ENCODE peak calls at places on chromosome 3, in eight cellular contexts. A is HepG2, Z is A549, W is IMR-90, K is Peyer's patch, B is heart left ventricle, H is uterus, C is H1. T is an unnamed sample.

GRCh38 chr3:32045091-32045964 is 61.1 kb upstream of the GPD1L start:
- DNase-seq in A (peak), Z (peak), W (peak), K (no peak), B (peak), H (peak), C (no peak), T (no peak)

GRCh38 chr3:71389911-71390573 is 193.5 kb downstream of the FOXP1 start:
- DNase-seq in A (peak), Z (no peak), W (peak), K (peak), B (peak), H (peak), C (peak), T (no peak)

GRCh38 chr3:78717042-78717441 is 1050.8 kb downstream of the ROBO1 start:
- DNase-seq in A (no peak), Z (no peak), W (no peak), K (no peak), B (no peak), H (no peak), C (no peak), T (no peak)

GRCh38 chr3:188948658-188949400 is 222.9 kb upstream of the TPRG1 start:
- DNase-seq in A (peak), Z (peak), W (peak), K (no peak), B (no peak), H (peak), C (no peak), T (no peak)

GRCh38 chr3:14843321-14843720 is 24.6 kb downstream of the FGD5 start:
- DNase-seq in A (no peak), Z (no peak), W (no peak), K (no peak), B (no peak), H (no peak), C (no peak), T (no peak)

GRCh38 chr3:171791695-171792082 is 18.6 kb downstream of the PLD1 start:
- DNase-seq in A (peak), Z (no peak), W (peak), K (no peak), B (no peak), H (no peak), C (no peak), T (no peak)

GRCh38 chr3:171810278-171811058 is at the start of gene PLD1:
- DNase-seq in A (peak), Z (peak), W (peak), K (peak), B (peak), H (no peak), C (no peak), T (peak)

GRCh38 chr3:113441051-113441770 is at the start of gene CFAP44:
- DNase-seq in A (peak), Z (no peak), W (peak), K (peak), B (peak), H (peak), C (peak), T (peak)

DNA sequence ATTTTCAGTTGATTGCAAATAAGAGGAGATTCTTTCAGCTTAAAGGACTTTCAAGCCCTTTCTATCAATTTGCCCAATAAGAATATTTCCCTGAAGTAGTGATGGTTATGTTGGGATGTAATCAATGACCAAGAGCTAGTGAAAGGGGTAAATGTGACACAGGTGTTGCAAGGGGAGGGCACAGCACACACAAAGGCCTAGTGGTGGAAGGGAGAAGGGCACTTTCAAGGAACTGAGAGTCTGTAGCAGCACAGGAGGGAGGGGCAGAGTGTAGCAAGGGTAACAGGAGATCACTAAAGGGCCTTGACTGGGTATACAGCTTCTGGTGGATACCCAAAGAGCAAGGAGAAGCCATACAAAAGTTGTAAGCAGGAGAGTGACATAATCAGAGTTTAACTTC is 217.8 kb upstream of the ARHGEF26 start:
- DNase-seq in A (no peak), Z (no peak), W (no peak), K (no peak), B (no peak), H (no peak), C (no peak), T (no peak)
- TF ChIP-seq CTCF in A (no peak), Z (no peak), W (no peak), K (no peak), B (no peak), H (no peak), C (peak), T (no peak)

GRCh38 chr3:10315101-10315500 is 5.8 kb downstream of the SEC13 start:
- DNase-seq in A (no peak), Z (no peak), W (no peak), K (no peak), B (no peak), H (no peak), C (no peak), T (no peak)
- TF ChIP-seq POLR2A in A (no peak), Z (no peak), W (no peak), K (no peak), B (no peak), H (no peak), C (no peak), T (no peak)

GRCh38 chr3:111709645-111710044 is 114.5 kb upstream of the ZBED2 start:
- DNase-seq in A (no peak), Z (no peak), W (no peak), K (no peak), B (no peak), H (no peak), C (no peak), T (no peak)
- TF ChIP-seq CTCF in A (no peak), Z (no peak), W (no peak), K (no peak), B (no peak), H (no peak), C (no peak), T (no peak)

GRCh38 chr3:24521306-24522154 is 26.9 kb upstream of the THRB start:
- DNase-seq in A (peak), Z (peak), W (no peak), K (peak), B (peak), H (peak), C (no peak), T (peak)
- TF ChIP-seq POLR2A in A (peak), Z (no peak), W (no peak), K (no peak), B (no peak), H (no peak), C (no peak), T (no peak)

DNA sequence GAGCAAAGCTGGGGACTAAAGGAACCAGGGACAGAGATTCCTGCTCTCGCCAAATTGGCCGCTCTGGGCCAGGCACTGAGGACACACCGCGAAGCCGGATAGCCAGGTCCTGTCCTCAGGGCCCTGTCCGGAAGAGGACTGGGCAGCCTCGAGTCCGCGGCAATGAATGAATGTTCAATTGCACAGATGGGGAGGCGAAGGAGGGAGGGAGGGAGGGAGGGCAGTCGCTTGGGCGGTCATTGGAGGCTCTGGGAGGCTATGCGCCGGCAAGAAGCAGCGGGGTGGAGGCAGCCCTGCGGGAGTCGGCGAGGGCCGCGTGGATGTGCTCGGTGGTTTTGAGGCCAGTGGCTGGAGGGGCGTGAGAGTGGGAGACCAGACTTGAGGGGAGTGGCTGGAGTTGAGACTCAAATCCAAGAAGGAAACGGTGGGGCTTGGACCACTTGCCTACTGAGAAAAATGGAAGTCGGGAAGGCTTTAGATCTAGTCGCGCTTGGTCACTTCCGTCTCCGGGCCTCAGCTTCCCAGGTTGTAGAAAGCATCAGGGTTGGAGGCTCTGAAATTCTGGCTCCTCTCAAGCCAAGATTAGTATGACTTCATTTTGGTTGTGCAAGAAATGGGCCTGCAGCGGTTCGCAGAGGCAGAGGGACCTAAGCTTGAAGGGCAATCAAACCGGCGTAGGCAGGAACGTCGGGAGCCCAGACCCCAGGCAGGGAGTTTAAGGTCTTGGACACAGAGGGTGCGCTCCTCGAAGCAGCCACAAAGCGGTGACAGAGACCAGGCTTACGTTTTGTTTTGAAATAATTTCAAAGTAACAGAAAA is 21.1 kb upstream of the PLXND1 start:
- DNase-seq in A (peak), Z (peak), W (peak), K (peak), B (peak), H (peak), C (no peak), T (peak)
- TF ChIP-seq CTCF in A (peak), Z (peak), W (peak), K (peak), B (peak), H (peak), C (peak), T (peak)

DNA sequence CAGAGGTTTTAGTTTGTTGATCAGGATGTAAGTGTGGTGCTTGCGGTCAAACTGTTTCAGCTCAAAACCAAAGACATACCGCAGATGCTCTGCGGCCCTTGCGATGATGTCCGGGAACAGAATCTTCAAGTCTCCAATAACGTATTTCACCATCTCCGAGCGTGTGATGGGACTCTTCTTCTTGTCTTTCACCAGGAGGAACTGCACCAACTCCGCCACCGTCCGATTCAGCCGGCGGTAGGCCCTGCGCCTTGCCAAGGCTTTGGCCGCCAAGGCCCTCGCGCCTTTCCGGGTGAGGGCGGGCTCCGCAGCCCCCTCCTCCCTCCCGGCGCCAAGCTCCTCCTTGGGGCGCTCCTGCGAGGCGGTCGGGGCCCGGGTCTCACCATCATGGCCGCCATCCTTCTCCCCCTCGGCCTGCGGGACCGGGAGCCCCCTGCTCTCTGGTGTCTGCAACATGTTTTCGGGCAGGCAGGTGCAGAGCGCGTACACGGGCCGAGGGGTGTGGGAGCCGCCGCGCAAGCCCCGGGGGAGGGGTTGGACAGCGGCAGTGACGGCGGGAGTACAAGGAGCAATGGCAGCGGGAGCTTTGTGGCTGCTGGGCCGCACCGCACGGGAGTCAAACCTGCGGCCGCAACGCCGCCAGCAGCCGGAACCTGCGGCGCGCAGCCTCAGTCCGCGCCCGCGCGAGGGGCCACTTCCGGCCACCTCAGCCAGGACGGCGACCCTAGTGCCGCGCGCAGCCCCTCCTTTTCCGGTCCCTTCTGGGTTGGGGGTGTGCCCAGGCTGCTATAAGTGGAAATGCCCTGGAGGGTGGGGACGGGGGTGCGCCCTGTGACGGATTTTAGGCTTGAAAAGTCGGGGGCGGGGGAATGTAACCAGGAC is at the start of gene MAGEF1:
- DNase-seq in A (peak), Z (peak), W (peak), K (peak), B (peak), H (peak), C (peak), T (no peak)
- TF ChIP-seq POLR2A in A (peak), Z (peak), W (peak), K (peak), B (no peak), H (no peak), C (peak), T (peak)

DNA sequence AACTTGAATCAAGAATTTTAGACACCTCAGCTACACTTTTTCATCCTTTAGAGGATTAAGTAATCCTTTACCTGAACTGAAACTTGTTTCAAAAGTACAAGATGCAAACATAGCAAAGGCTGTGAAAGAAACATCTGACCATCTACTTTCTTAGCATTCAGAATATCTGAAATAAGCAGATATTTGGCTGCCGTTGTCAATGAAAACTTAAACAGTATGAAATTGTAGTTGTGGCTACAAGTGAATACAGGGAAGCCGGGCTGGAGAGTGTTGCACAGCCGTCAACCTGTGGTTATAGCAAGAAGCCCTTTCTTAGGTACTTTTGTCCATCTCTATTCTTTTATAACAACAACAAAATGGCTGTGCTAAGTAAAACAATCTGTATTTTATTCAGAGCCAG is 6.9 kb upstream of the CX3CR1 start:
- DNase-seq in A (no peak), Z (no peak), W (no peak), K (no peak), B (no peak), H (no peak), C (no peak), T (no peak)
- TF ChIP-seq CTCF in A (no peak), Z (no peak), W (no peak), K (no peak), B (no peak), H (no peak), C (no peak), T (no peak)

GRCh38 chr3:52240059-52240885 is 1.3 kb upstream of the TWF2 start:
- DNase-seq in A (peak), Z (no peak), W (peak), K (peak), B (peak), H (peak), C (no peak), T (no peak)
- TF ChIP-seq POLR2A in A (no peak), Z (no peak), W (no peak), K (no peak), B (no peak), H (no peak), C (no peak), T (no peak)